ENCODE peak calls at places on chromosomes 7 and 10, in ten cellular contexts. N is stimulated activated CD4-positive, alpha-beta T cell treated with anti-CD3 and anti-CD28 coated beads, Interleukin-15, amount 100 ng/mL, for 24 hours; M is cardiac septum; Q is germinal center; R is activated CD4-positive, alpha-beta T cell treated with anti-CD3 and anti-CD28 coated beads, Interleukin-2, amount 10 ng/mL, durations not matched to agents 7 days and 5 days; G is activated naive CD4-positive, alpha-beta T cell treated with anti-CD3 and anti-CD28 coated beads for 36 hours; K is T-helper 2 cell treated with Interferon-gamma antibody and Interleukin-4, amounts not matched to agents 5 μg/mL and 100 μg/mL, for 36 hours; I is GM23338; C is spleen; Y is nucleus accumbens. Z is an unnamed sample.

GRCh38 chr7:137930616-137931015 is 71.3 kb downstream of the CREB3L2 start:
- DNase-seq in N (no peak), M (no peak), Q (no peak), R (no peak), G (no peak), K (no peak), I (no peak), C (no peak), Y (no peak), Z (no peak)

GRCh38 chr7:31175672-31176071 is 123.6 kb downstream of the ADCYAP1R1 start:
- DNase-seq in N (no peak), M (no peak), Q (no peak), R (no peak), G (no peak), K (no peak), I (peak), C (no peak), Y (no peak), Z (no peak)

GRCh38 chr10:24465899-24466615 is 257.1 kb downstream of the KIAA1217 start:
- DNase-seq in N (peak), M (no peak), Q (no peak), R (peak), G (peak), K (peak), I (no peak), C (no peak), Y (no peak), Z (no peak)

GRCh38 chr10:86367339-86367951 is 850 bp upstream of the GRID1 start:
- DNase-seq in N (no peak), M (peak), Q (no peak), R (no peak), G (no peak), K (no peak), I (peak), C (no peak), Y (peak), Z (no peak)

GRCh38 chr10:62019013-62019684 is 117.7 kb downstream of the ARID5B start:
- DNase-seq in N (no peak), M (no peak), Q (no peak), R (no peak), G (no peak), K (no peak), I (no peak), C (no peak), Y (no peak), Z (no peak)

GRCh38 chr10:16929067-16929466 is 111.8 kb upstream of the RSU1 start:
- DNase-seq in N (no peak), M (no peak), Q (no peak), R (no peak), G (no peak), K (no peak), I (peak), C (no peak), Y (no peak), Z (no peak)

GRCh38 chr7:2431260-2431867 is 28.0 kb downstream of the CHST12 start:
- DNase-seq in N (peak), M (no peak), Q (peak), R (peak), G (peak), K (no peak), I (peak), C (no peak), Y (no peak), Z (peak)

GRCh38 chr7:91407942-91408341 is 143.7 kb downstream of the FZD1 start:
- DNase-seq in N (no peak), M (no peak), Q (no peak), R (no peak), G (no peak), K (no peak), I (no peak), C (no peak), Y (no peak), Z (no peak)

GRCh38 chr7:26022578-26022977 is 129.4 kb upstream of the NFE2L3 start:
- DNase-seq in N (no peak), M (no peak), Q (no peak), R (no peak), G (no peak), K (no peak), I (peak), C (no peak), Y (no peak), Z (no peak)

Z was measured in B cell.